ENCODE peak calls at places on chromosome 5, in nine cellular contexts. T is A172; Y is neural progenitor cell; N is colonic mucosa; D is AG10803; P is Panc1; X is stimulated activated CD4-positive, alpha-beta T cell treated with anti-CD3 and anti-CD28 coated beads, Interleukin-15, amount 100 ng/mL, for 24 hours; U is ureter; V is activated naive CD4-positive, alpha-beta T cell treated with anti-CD3 and anti-CD28 coated beads for 36 hours. O is an unnamed sample.

GRCh38 chr5:132470596-132470995 is 20.0 kb downstream of the IRF1 start:
- DNase-seq in Y (no peak), X (no peak), N (no peak), V (peak), T (no peak), P (no peak), U (no peak), D (no peak), O (no peak)

GRCh38 chr5:141533897-141534296 is 45.0 kb downstream of the PCDHGC5 start:
- DNase-seq in P (no peak), U (no peak), Y (no peak), X (no peak), V (no peak), T (no peak), N (no peak), D (no peak), O (no peak)

GRCh38 chr5:135204151-135204600 is 170.1 kb upstream of the PITX1 start:
- DNase-seq in U (no peak), X (no peak), T (peak), Y (peak), P (no peak), V (no peak), D (no peak), N (peak), O (peak)

GRCh38 chr5:166671818-166672217 is 1619.6 kb upstream of the WWC1 start:
- DNase-seq in P (no peak), Y (no peak), X (no peak), V (no peak), T (no peak), U (no peak), N (no peak), D (no peak), O (no peak)

GRCh38 chr5:115419794-115420585 is 123.5 kb upstream of the CCDC112 start:
- DNase-seq in Y (no peak), P (no peak), U (no peak), D (peak), V (peak), X (no peak), N (no peak), T (peak), O (no peak)

GRCh38 chr5:72988769-72989168 is 32.9 kb downstream of the FCHO2 start:
- DNase-seq in V (no peak), X (no peak), P (no peak), Y (no peak), N (no peak), D (no peak), U (no peak), T (peak), O (no peak)

GRCh38 chr5:95846554-95847260 is 24.2 kb upstream of the GLRX start:
- DNase-seq in X (peak), P (no peak), U (peak), N (peak), V (peak), T (peak), D (peak), Y (peak), O (peak)

GRCh38 chr5:158538506-158539074 is 561.1 kb downstream of the EBF1 start:
- DNase-seq in U (no peak), Y (no peak), T (no peak), V (no peak), N (no peak), D (no peak), X (no peak), P (no peak), O (no peak)

GRCh38 chr5:133794771-133795391 is 173.5 kb downstream of the C5orf15 start:
- DNase-seq in T (no peak), Y (no peak), P (no peak), U (no peak), D (no peak), X (no peak), N (no peak), V (no peak), O (peak)

GRCh38 chr5:99019812-99020697 is 91.2 kb upstream of the CHD1 start:
- DNase-seq in T (peak), V (no peak), Y (no peak), D (peak), N (peak), P (peak), X (no peak), U (no peak), O (no peak)

GRCh38 chr5:58335518-58335917 is 124.4 kb downstream of the PLK2 start:
- DNase-seq in N (no peak), V (no peak), X (no peak), D (no peak), Y (no peak), P (no peak), U (no peak), T (no peak), O (no peak)

GRCh38 chr5:157143127-157143959 is 678 bp upstream of the MED7 start:
- DNase-seq in Y (no peak), X (peak), N (peak), T (peak), P (peak), V (peak), D (peak), U (peak), O (peak)

GRCh38 chr5:168714046-168714445 is 134.9 kb upstream of the PANK3 start:
- DNase-seq in N (no peak), V (no peak), U (peak), X (no peak), Y (no peak), D (peak), T (peak), P (no peak), O (no peak)

GRCh38 chr5:158910782-158911692 is 188.7 kb downstream of the EBF1 start:
- DNase-seq in V (peak), D (peak), X (no peak), U (no peak), P (no peak), T (no peak), N (no peak), Y (no peak), O (no peak)

O was measured in COR-L47.